ENCODE peak calls at places on chromosome 6, in eight cellular contexts. U is astrocyte of the hippocampus; Z is dermis blood vessel endothelial cell; T is activated T-cell treated with anti-CD3 and anti-CD28 coated beads, Interleukin-2, amount 50 U/mL, for 72 hours; O is cardiac fibroblast; E is RCC 7860; H is mammary epithelial cell; F is retinal pigment epithelial cell. M is an unnamed sample.

GRCh38 chr6:166782541-166782940 is 155.5 kb upstream of the RPS6KA2 start:
- DNase-seq in U (no peak), Z (no peak), T (no peak), O (no peak), E (no peak), H (no peak), F (no peak), M (no peak)

GRCh38 chr6:45718901-45719300 is 296.8 kb downstream of the CLIC5 start:
- DNase-seq in U (peak; percentile 49), Z (no peak), T (no peak), O (peak; percentile 71), E (no peak), H (no peak), F (no peak), M (peak; percentile 11)

GRCh38 chr6:44115866-44116265 is 11.4 kb downstream of the MRPL14 start:
- DNase-seq in U (peak; percentile 87), Z (peak; percentile 81), T (no peak), O (peak; percentile 64), E (peak; percentile 81), H (peak; percentile 88), F (no peak), M (peak; percentile 67)

GRCh38 chr6:96213768-96214167 is 198.0 kb downstream of the FUT9 start:
- DNase-seq in U (peak; percentile 36), Z (no peak), T (no peak), O (no peak), E (no peak), H (no peak), F (no peak), M (no peak)

GRCh38 chr6:135067891-135068290 is 13.3 kb upstream of the HBS1L start:
- DNase-seq in U (no peak), Z (no peak), T (no peak), O (no peak), E (no peak), H (no peak), F (no peak), M (no peak)

GRCh38 chr6:16731503-16732018 is 29.7 kb downstream of the ATXN1 start:
- DNase-seq in U (no peak), Z (no peak), T (peak; percentile 33), O (no peak), E (no peak), H (no peak), F (no peak), M (no peak)

GRCh38 chr6:162123797-162124196 is 603.8 kb downstream of the PRKN start:
- DNase-seq in U (peak; percentile 11), Z (no peak), T (no peak), O (no peak), E (peak; percentile 23), H (no peak), F (no peak), M (no peak)

GRCh38 chr6:114564302-114564933 is 221.6 kb upstream of the HS3ST5 start:
- DNase-seq in U (no peak), Z (no peak), T (no peak), O (no peak), E (no peak), H (no peak), F (no peak), M (no peak)

GRCh38 chr6:158374020-158374419 is 61.8 kb downstream of the TULP4 start:
- DNase-seq in U (no peak), Z (no peak), T (no peak), O (peak; percentile 48), E (no peak), H (no peak), F (no peak), M (no peak)

M was measured in astrocyte of the spinal cord.